ENCODE peak calls at places on chromosome 2, in five cellular contexts. X is NCI-H1105 treated with DMSO at 0.1 percent for 48 hours; K is stimulated activated naive CD8-positive, alpha-beta T cell treated with anti-CD3 and anti-CD28 coated beads, Interleukin-15, Interleukin-2, amounts not matched to agents 100 U/mL and 50 U/mL, for 24 hours; L is mucosa of gallbladder; Q is GM12865. T is an unnamed sample.

GRCh38 chr2:101277111-101277510 is 24.4 kb downstream of the CNOT11 start:
- DNase-seq in X (no peak), K (no peak), L (no peak), Q (no peak), T (no peak)

GRCh38 chr2:173288561-173288960 is 66.1 kb upstream of the CDCA7 start:
- DNase-seq in X (no peak), K (no peak), L (no peak), Q (no peak), T (no peak)

GRCh38 chr2:86393521-86394490 is 47.4 kb upstream of the KDM3A start:
- DNase-seq in X (no peak), K (no peak), L (peak), Q (peak), T (no peak)

GRCh38 chr2:227536445-227536844 is 62.2 kb upstream of the SCYGR2 start:
- DNase-seq in X (peak), K (no peak), L (no peak), Q (no peak), T (no peak)

GRCh38 chr2:27159271-27159670 is 10.5 kb downstream of the TCF23 start:
- DNase-seq in X (no peak), K (no peak), L (no peak), Q (no peak), T (no peak)

GRCh38 chr2:199471443-199472057 is 13.8 kb upstream of the SATB2 start:
- DNase-seq in X (no peak), K (peak), L (no peak), Q (peak), T (peak)

GRCh38 chr2:222819722-222820333 is 41.0 kb upstream of the ACSL3 start:
- DNase-seq in X (no peak), K (no peak), L (no peak), Q (no peak), T (no peak)

GRCh38 chr2:165794520-165794882 is 454 bp upstream of the GALNT3 start:
- DNase-seq in X (no peak), K (peak), L (peak), Q (peak), T (peak)

GRCh38 chr2:205461169-205461568 is 221.1 kb upstream of the NRP2 start:
- DNase-seq in X (no peak), K (no peak), L (no peak), Q (no peak), T (no peak)

GRCh38 chr2:215068399-215068798 is 70.0 kb downstream of the ABCA12 start:
- DNase-seq in X (no peak), K (no peak), L (no peak), Q (no peak), T (no peak)

GRCh38 chr2:39523308-39524044 is 86.4 kb upstream of the MAP4K3 start:
- DNase-seq in X (no peak), K (no peak), L (no peak), Q (no peak), T (no peak)

GRCh38 chr2:187986392-187987105 is 305.1 kb upstream of the GULP1 start:
- DNase-seq in X (no peak), K (no peak), L (no peak), Q (peak), T (peak)

GRCh38 chr2:43219383-43220228 is 6.8 kb downstream of the ZFP36L2 start:
- DNase-seq in X (peak), K (peak), L (peak), Q (peak), T (peak)

GRCh38 chr2:9778012-9778411 is 65.3 kb upstream of the TAF1B start:
- DNase-seq in X (no peak), K (peak), L (no peak), Q (no peak), T (no peak)

GRCh38 chr2:238370482-238371372 is 50.4 kb downstream of the TRAF3IP1 start:
- DNase-seq in X (peak), K (peak), L (peak), Q (peak), T (peak)

GRCh38 chr2:161919873-161920272 is 154.1 kb downstream of the DPP4 start:
- DNase-seq in X (no peak), K (no peak), L (no peak), Q (no peak), T (no peak)

GRCh38 chr2:6824962-6825361 is 40.7 kb downstream of the CMPK2 start:
- DNase-seq in X (no peak), K (no peak), L (peak), Q (no peak), T (no peak)